ENCODE peak calls at places on chromosomes 7 and 10, in four cellular contexts. One of them, this sample, is unnamed.

GRCh38 chr10:34705563-34705962 is 109.5 kb downstream of the PARD3 start:
- DNase-seq in activated CD8-positive, alpha-beta memory T cell treated with anti-CD3 and anti-CD28 coated beads, Interleukin-2, amount 50 U/mL, for 48 hours: no peak
- DNase-seq in activated T-helper 1 cell treated with anti-CD3 and anti-CD28 coated beads, Interleukin-12 subunit alpha, Interleukin-12 subunit beta, Interleukin-2, Interleukin-4 antibody, amounts not matched to agents 30 ng/mL and 10 ng/mL and 1 ng/mL, durations not matched to agents 14 hours and 24 hours and 36 hours: no peak
- DNase-seq in left colon: no peak
- DNase-seq in this sample: no peak

GRCh38 chr7:40839881-40840280 is 705.1 kb downstream of the SUGCT start:
- DNase-seq in activated T-helper 1 cell treated with anti-CD3 and anti-CD28 coated beads, Interleukin-12 subunit alpha, Interleukin-12 subunit beta, Interleukin-2, Interleukin-4 antibody, amounts not matched to agents 30 ng/mL and 10 ng/mL and 1 ng/mL, durations not matched to agents 14 hours and 24 hours and 36 hours: no peak
- DNase-seq in left colon: no peak
- DNase-seq in activated CD8-positive, alpha-beta memory T cell treated with anti-CD3 and anti-CD28 coated beads, Interleukin-2, amount 50 U/mL, for 48 hours: no peak
- DNase-seq in this sample: peak

GRCh38 chr10:22534849-22535604 is 179.4 kb downstream of the PIP4K2A start:
- DNase-seq in activated T-helper 1 cell treated with anti-CD3 and anti-CD28 coated beads, Interleukin-12 subunit alpha, Interleukin-12 subunit beta, Interleukin-2, Interleukin-4 antibody, amounts not matched to agents 30 ng/mL and 10 ng/mL and 1 ng/mL, durations not matched to agents 14 hours and 24 hours and 36 hours: no peak
- DNase-seq in left colon: no peak
- DNase-seq in activated CD8-positive, alpha-beta memory T cell treated with anti-CD3 and anti-CD28 coated beads, Interleukin-2, amount 50 U/mL, for 48 hours: no peak
- DNase-seq in this sample: no peak

GRCh38 chr7:155864991-155865690 is 52.9 kb upstream of the SHH start:
- DNase-seq in left colon: no peak
- DNase-seq in activated T-helper 1 cell treated with anti-CD3 and anti-CD28 coated beads, Interleukin-12 subunit alpha, Interleukin-12 subunit beta, Interleukin-2, Interleukin-4 antibody, amounts not matched to agents 30 ng/mL and 10 ng/mL and 1 ng/mL, durations not matched to agents 14 hours and 24 hours and 36 hours: no peak
- DNase-seq in activated CD8-positive, alpha-beta memory T cell treated with anti-CD3 and anti-CD28 coated beads, Interleukin-2, amount 50 U/mL, for 48 hours: peak
- DNase-seq in this sample: no peak

GRCh38 chr7:3356173-3356572 is 55.1 kb downstream of the SDK1 start:
- DNase-seq in left colon: no peak
- DNase-seq in activated CD8-positive, alpha-beta memory T cell treated with anti-CD3 and anti-CD28 coated beads, Interleukin-2, amount 50 U/mL, for 48 hours: no peak
- DNase-seq in activated T-helper 1 cell treated with anti-CD3 and anti-CD28 coated beads, Interleukin-12 subunit alpha, Interleukin-12 subunit beta, Interleukin-2, Interleukin-4 antibody, amounts not matched to agents 30 ng/mL and 10 ng/mL and 1 ng/mL, durations not matched to agents 14 hours and 24 hours and 36 hours: no peak
- DNase-seq in this sample: no peak

GRCh38 chr10:62038609-62039190 is 137.2 kb downstream of the ARID5B start:
- DNase-seq in activated CD8-positive, alpha-beta memory T cell treated with anti-CD3 and anti-CD28 coated beads, Interleukin-2, amount 50 U/mL, for 48 hours: peak
- DNase-seq in activated T-helper 1 cell treated with anti-CD3 and anti-CD28 coated beads, Interleukin-12 subunit alpha, Interleukin-12 subunit beta, Interleukin-2, Interleukin-4 antibody, amounts not matched to agents 30 ng/mL and 10 ng/mL and 1 ng/mL, durations not matched to agents 14 hours and 24 hours and 36 hours: peak
- DNase-seq in left colon: peak
- DNase-seq in this sample: no peak

GRCh38 chr10:58666024-58666423 is 153.4 kb downstream of the BICC1 start:
- DNase-seq in left colon: no peak
- DNase-seq in activated T-helper 1 cell treated with anti-CD3 and anti-CD28 coated beads, Interleukin-12 subunit alpha, Interleukin-12 subunit beta, Interleukin-2, Interleukin-4 antibody, amounts not matched to agents 30 ng/mL and 10 ng/mL and 1 ng/mL, durations not matched to agents 14 hours and 24 hours and 36 hours: no peak
- DNase-seq in activated CD8-positive, alpha-beta memory T cell treated with anti-CD3 and anti-CD28 coated beads, Interleukin-2, amount 50 U/mL, for 48 hours: no peak
- DNase-seq in this sample: no peak

GRCh38 chr7:665751-666453 is 60.6 kb upstream of the DNAAF5 start:
- DNase-seq in activated CD8-positive, alpha-beta memory T cell treated with anti-CD3 and anti-CD28 coated beads, Interleukin-2, amount 50 U/mL, for 48 hours: no peak
- DNase-seq in left colon: no peak
- DNase-seq in activated T-helper 1 cell treated with anti-CD3 and anti-CD28 coated beads, Interleukin-12 subunit alpha, Interleukin-12 subunit beta, Interleukin-2, Interleukin-4 antibody, amounts not matched to agents 30 ng/mL and 10 ng/mL and 1 ng/mL, durations not matched to agents 14 hours and 24 hours and 36 hours: no peak
- DNase-seq in this sample: no peak

GRCh38 chr7:116242759-116243158 is 32.4 kb downstream of the TES start:
- DNase-seq in left colon: no peak
- DNase-seq in activated T-helper 1 cell treated with anti-CD3 and anti-CD28 coated beads, Interleukin-12 subunit alpha, Interleukin-12 subunit beta, Interleukin-2, Interleukin-4 antibody, amounts not matched to agents 30 ng/mL and 10 ng/mL and 1 ng/mL, durations not matched to agents 14 hours and 24 hours and 36 hours: no peak
- DNase-seq in activated CD8-positive, alpha-beta memory T cell treated with anti-CD3 and anti-CD28 coated beads, Interleukin-2, amount 50 U/mL, for 48 hours: no peak
- DNase-seq in this sample: no peak

GRCh38 chr10:97463363-97464132 is 17.6 kb downstream of the ZDHHC16 start:
- DNase-seq in activated T-helper 1 cell treated with anti-CD3 and anti-CD28 coated beads, Interleukin-12 subunit alpha, Interleukin-12 subunit beta, Interleukin-2, Interleukin-4 antibody, amounts not matched to agents 30 ng/mL and 10 ng/mL and 1 ng/mL, durations not matched to agents 14 hours and 24 hours and 36 hours: peak
- DNase-seq in activated CD8-positive, alpha-beta memory T cell treated with anti-CD3 and anti-CD28 coated beads, Interleukin-2, amount 50 U/mL, for 48 hours: no peak
- DNase-seq in left colon: no peak
- DNase-seq in this sample: no peak

GRCh38 chr7:154736389-154736788 is 266.5 kb downstream of the PAXIP1 start:
- DNase-seq in activated CD8-positive, alpha-beta memory T cell treated with anti-CD3 and anti-CD28 coated beads, Interleukin-2, amount 50 U/mL, for 48 hours: no peak
- DNase-seq in left colon: no peak
- DNase-seq in activated T-helper 1 cell treated with anti-CD3 and anti-CD28 coated beads, Interleukin-12 subunit alpha, Interleukin-12 subunit beta, Interleukin-2, Interleukin-4 antibody, amounts not matched to agents 30 ng/mL and 10 ng/mL and 1 ng/mL, durations not matched to agents 14 hours and 24 hours and 36 hours: no peak
- DNase-seq in this sample: no peak

This sample was measured in non-pigmented ciliary epithelial cell.